ENCODE peak calls at places on chromosome 4, in nine cellular contexts. One of them, this sample, is unnamed.

GRCh38 chr4:165966833-165967232 is 93.8 kb downstream of the TLL1 start:
- DNase-seq in activated T-helper 2 cell treated with anti-CD3 and anti-CD28 coated beads, Interferon-gamma antibody, Interleukin-2, Interleukin-4, amounts not matched to agents 10 μg/mL and 5 μg/mL and 100 μg/mL, durations not matched to agents 14 hours and 24 hours and 36 hours: no peak
- DNase-seq in NCI-H1092: no peak
- DNase-seq in iris pigment epithelial cell: no peak
- DNase-seq in neural crest cell: no peak
- DNase-seq in DMS153: no peak
- DNase-seq in SW480: no peak
- DNase-seq in neural progenitor cell: no peak
- DNase-seq in dorsolateral prefrontal cortex: no peak
- DNase-seq in this sample: no peak

GRCh38 chr4:57501715-57502114 is 391.5 kb upstream of the IGFBP7 start:
- DNase-seq in SW480: peak
- DNase-seq in DMS153: no peak
- DNase-seq in neural crest cell: no peak
- DNase-seq in neural progenitor cell: no peak
- DNase-seq in activated T-helper 2 cell treated with anti-CD3 and anti-CD28 coated beads, Interferon-gamma antibody, Interleukin-2, Interleukin-4, amounts not matched to agents 10 μg/mL and 5 μg/mL and 100 μg/mL, durations not matched to agents 14 hours and 24 hours and 36 hours: no peak
- DNase-seq in dorsolateral prefrontal cortex: no peak
- DNase-seq in NCI-H1092: no peak
- DNase-seq in iris pigment epithelial cell: peak
- DNase-seq in this sample: no peak

GRCh38 chr4:119016636-119017035 is 119.0 kb upstream of the MYOZ2 start:
- DNase-seq in NCI-H1092: no peak
- DNase-seq in dorsolateral prefrontal cortex: no peak
- DNase-seq in neural progenitor cell: no peak
- DNase-seq in neural crest cell: no peak
- DNase-seq in activated T-helper 2 cell treated with anti-CD3 and anti-CD28 coated beads, Interferon-gamma antibody, Interleukin-2, Interleukin-4, amounts not matched to agents 10 μg/mL and 5 μg/mL and 100 μg/mL, durations not matched to agents 14 hours and 24 hours and 36 hours: no peak
- DNase-seq in SW480: no peak
- DNase-seq in DMS153: no peak
- DNase-seq in iris pigment epithelial cell: peak
- DNase-seq in this sample: no peak

GRCh38 chr4:184854673-184855072 is 28.9 kb upstream of the ACSL1 start:
- DNase-seq in neural crest cell: no peak
- DNase-seq in neural progenitor cell: no peak
- DNase-seq in dorsolateral prefrontal cortex: no peak
- DNase-seq in NCI-H1092: no peak
- DNase-seq in SW480: no peak
- DNase-seq in activated T-helper 2 cell treated with anti-CD3 and anti-CD28 coated beads, Interferon-gamma antibody, Interleukin-2, Interleukin-4, amounts not matched to agents 10 μg/mL and 5 μg/mL and 100 μg/mL, durations not matched to agents 14 hours and 24 hours and 36 hours: no peak
- DNase-seq in DMS153: no peak
- DNase-seq in iris pigment epithelial cell: no peak
- DNase-seq in this sample: no peak

GRCh38 chr4:119299221-119300071 is 22.5 kb downstream of the FABP2 start:
- DNase-seq in DMS153: no peak
- DNase-seq in neural progenitor cell: no peak
- DNase-seq in dorsolateral prefrontal cortex: no peak
- DNase-seq in iris pigment epithelial cell: peak
- DNase-seq in neural crest cell: no peak
- DNase-seq in NCI-H1092: no peak
- DNase-seq in activated T-helper 2 cell treated with anti-CD3 and anti-CD28 coated beads, Interferon-gamma antibody, Interleukin-2, Interleukin-4, amounts not matched to agents 10 μg/mL and 5 μg/mL and 100 μg/mL, durations not matched to agents 14 hours and 24 hours and 36 hours: no peak
- DNase-seq in SW480: peak
- DNase-seq in this sample: peak

GRCh38 chr4:85942107-85942506 is 417.7 kb downstream of the MAPK10 start:
- DNase-seq in dorsolateral prefrontal cortex: no peak
- DNase-seq in iris pigment epithelial cell: no peak
- DNase-seq in neural crest cell: no peak
- DNase-seq in neural progenitor cell: no peak
- DNase-seq in activated T-helper 2 cell treated with anti-CD3 and anti-CD28 coated beads, Interferon-gamma antibody, Interleukin-2, Interleukin-4, amounts not matched to agents 10 μg/mL and 5 μg/mL and 100 μg/mL, durations not matched to agents 14 hours and 24 hours and 36 hours: no peak
- DNase-seq in DMS153: no peak
- DNase-seq in SW480: no peak
- DNase-seq in NCI-H1092: no peak
- DNase-seq in this sample: no peak

GRCh38 chr4:43987331-43987944 is 461.2 kb downstream of the KCTD8 start:
- DNase-seq in neural crest cell: no peak
- DNase-seq in NCI-H1092: no peak
- DNase-seq in SW480: no peak
- DNase-seq in dorsolateral prefrontal cortex: no peak
- DNase-seq in neural progenitor cell: no peak
- DNase-seq in DMS153: no peak
- DNase-seq in iris pigment epithelial cell: no peak
- DNase-seq in activated T-helper 2 cell treated with anti-CD3 and anti-CD28 coated beads, Interferon-gamma antibody, Interleukin-2, Interleukin-4, amounts not matched to agents 10 μg/mL and 5 μg/mL and 100 μg/mL, durations not matched to agents 14 hours and 24 hours and 36 hours: no peak
- DNase-seq in this sample: no peak

GRCh38 chr4:100106982-100107381 is 83.3 kb downstream of the DDIT4L start:
- DNase-seq in dorsolateral prefrontal cortex: no peak
- DNase-seq in neural crest cell: no peak
- DNase-seq in DMS153: no peak
- DNase-seq in activated T-helper 2 cell treated with anti-CD3 and anti-CD28 coated beads, Interferon-gamma antibody, Interleukin-2, Interleukin-4, amounts not matched to agents 10 μg/mL and 5 μg/mL and 100 μg/mL, durations not matched to agents 14 hours and 24 hours and 36 hours: peak
- DNase-seq in iris pigment epithelial cell: no peak
- DNase-seq in SW480: no peak
- DNase-seq in NCI-H1092: no peak
- DNase-seq in neural progenitor cell: no peak
- DNase-seq in this sample: no peak

GRCh38 chr4:129355031-129355430 is 259.1 kb downstream of the C4orf33 start:
- DNase-seq in activated T-helper 2 cell treated with anti-CD3 and anti-CD28 coated beads, Interferon-gamma antibody, Interleukin-2, Interleukin-4, amounts not matched to agents 10 μg/mL and 5 μg/mL and 100 μg/mL, durations not matched to agents 14 hours and 24 hours and 36 hours: no peak
- DNase-seq in DMS153: no peak
- DNase-seq in dorsolateral prefrontal cortex: no peak
- DNase-seq in neural crest cell: no peak
- DNase-seq in neural progenitor cell: no peak
- DNase-seq in iris pigment epithelial cell: no peak
- DNase-seq in SW480: no peak
- DNase-seq in NCI-H1092: no peak
- DNase-seq in this sample: peak

GRCh38 chr4:100823066-100823992 is 305.5 kb upstream of the EMCN start:
- DNase-seq in SW480: no peak
- DNase-seq in neural progenitor cell: no peak
- DNase-seq in iris pigment epithelial cell: peak
- DNase-seq in DMS153: peak
- DNase-seq in activated T-helper 2 cell treated with anti-CD3 and anti-CD28 coated beads, Interferon-gamma antibody, Interleukin-2, Interleukin-4, amounts not matched to agents 10 μg/mL and 5 μg/mL and 100 μg/mL, durations not matched to agents 14 hours and 24 hours and 36 hours: peak
- DNase-seq in neural crest cell: no peak
- DNase-seq in NCI-H1092: no peak
- DNase-seq in dorsolateral prefrontal cortex: no peak
- DNase-seq in this sample: no peak

GRCh38 chr4:2837904-2838496 is 5.6 kb upstream of the ADD1 start:
- DNase-seq in SW480: no peak
- DNase-seq in neural crest cell: no peak
- DNase-seq in neural progenitor cell: no peak
- DNase-seq in NCI-H1092: no peak
- DNase-seq in dorsolateral prefrontal cortex: peak
- DNase-seq in iris pigment epithelial cell: peak
- DNase-seq in DMS153: no peak
- DNase-seq in activated T-helper 2 cell treated with anti-CD3 and anti-CD28 coated beads, Interferon-gamma antibody, Interleukin-2, Interleukin-4, amounts not matched to agents 10 μg/mL and 5 μg/mL and 100 μg/mL, durations not matched to agents 14 hours and 24 hours and 36 hours: peak
- DNase-seq in this sample: peak

GRCh38 chr4:169791527-169792156 is 33.9 kb upstream of the HPF1 start:
- DNase-seq in iris pigment epithelial cell: peak
- DNase-seq in SW480: peak
- DNase-seq in neural progenitor cell: peak
- DNase-seq in activated T-helper 2 cell treated with anti-CD3 and anti-CD28 coated beads, Interferon-gamma antibody, Interleukin-2, Interleukin-4, amounts not matched to agents 10 μg/mL and 5 μg/mL and 100 μg/mL, durations not matched to agents 14 hours and 24 hours and 36 hours: no peak
- DNase-seq in dorsolateral prefrontal cortex: peak
- DNase-seq in DMS153: peak
- DNase-seq in NCI-H1092: peak
- DNase-seq in neural crest cell: peak
- DNase-seq in this sample: peak

GRCh38 chr4:83757121-83757621 is 221.3 kb downstream of the GPAT3 start:
- DNase-seq in SW480: no peak
- DNase-seq in DMS153: no peak
- DNase-seq in iris pigment epithelial cell: no peak
- DNase-seq in activated T-helper 2 cell treated with anti-CD3 and anti-CD28 coated beads, Interferon-gamma antibody, Interleukin-2, Interleukin-4, amounts not matched to agents 10 μg/mL and 5 μg/mL and 100 μg/mL, durations not matched to agents 14 hours and 24 hours and 36 hours: no peak
- DNase-seq in dorsolateral prefrontal cortex: no peak
- DNase-seq in neural progenitor cell: no peak
- DNase-seq in NCI-H1092: no peak
- DNase-seq in neural crest cell: no peak
- DNase-seq in this sample: no peak

GRCh38 chr4:52052475-52052780 is 1.3 kb downstream of the SPATA18 start:
- DNase-seq in SW480: no peak
- DNase-seq in neural crest cell: no peak
- DNase-seq in activated T-helper 2 cell treated with anti-CD3 and anti-CD28 coated beads, Interferon-gamma antibody, Interleukin-2, Interleukin-4, amounts not matched to agents 10 μg/mL and 5 μg/mL and 100 μg/mL, durations not matched to agents 14 hours and 24 hours and 36 hours: no peak
- DNase-seq in DMS153: peak
- DNase-seq in NCI-H1092: no peak
- DNase-seq in iris pigment epithelial cell: peak
- DNase-seq in neural progenitor cell: no peak
- DNase-seq in dorsolateral prefrontal cortex: no peak
- DNase-seq in this sample: no peak

GRCh38 chr4:55437356-55437796 is 41.6 kb downstream of the TMEM165 start:
- DNase-seq in iris pigment epithelial cell: peak
- DNase-seq in neural progenitor cell: no peak
- DNase-seq in activated T-helper 2 cell treated with anti-CD3 and anti-CD28 coated beads, Interferon-gamma antibody, Interleukin-2, Interleukin-4, amounts not matched to agents 10 μg/mL and 5 μg/mL and 100 μg/mL, durations not matched to agents 14 hours and 24 hours and 36 hours: no peak
- DNase-seq in DMS153: no peak
- DNase-seq in dorsolateral prefrontal cortex: no peak
- DNase-seq in NCI-H1092: no peak
- DNase-seq in neural crest cell: no peak
- DNase-seq in SW480: no peak
- DNase-seq in this sample: no peak

GRCh38 chr4:52588097-52588496 is 71.0 kb downstream of the USP46 start:
- DNase-seq in DMS153: no peak
- DNase-seq in neural crest cell: peak
- DNase-seq in neural progenitor cell: peak
- DNase-seq in activated T-helper 2 cell treated with anti-CD3 and anti-CD28 coated beads, Interferon-gamma antibody, Interleukin-2, Interleukin-4, amounts not matched to agents 10 μg/mL and 5 μg/mL and 100 μg/mL, durations not matched to agents 14 hours and 24 hours and 36 hours: no peak
- DNase-seq in SW480: peak
- DNase-seq in NCI-H1092: peak
- DNase-seq in iris pigment epithelial cell: no peak
- DNase-seq in dorsolateral prefrontal cortex: peak
- DNase-seq in this sample: peak

GRCh38 chr4:94410678-94411206 is 41.0 kb upstream of the PDLIM5 start:
- DNase-seq in iris pigment epithelial cell: peak
- DNase-seq in neural crest cell: no peak
- DNase-seq in SW480: no peak
- DNase-seq in activated T-helper 2 cell treated with anti-CD3 and anti-CD28 coated beads, Interferon-gamma antibody, Interleukin-2, Interleukin-4, amounts not matched to agents 10 μg/mL and 5 μg/mL and 100 μg/mL, durations not matched to agents 14 hours and 24 hours and 36 hours: no peak
- DNase-seq in NCI-H1092: no peak
- DNase-seq in dorsolateral prefrontal cortex: no peak
- DNase-seq in DMS153: no peak
- DNase-seq in neural progenitor cell: no peak
- DNase-seq in this sample: no peak

GRCh38 chr4:58679051-58679450 is 1568.9 kb upstream of the IGFBP7 start:
- DNase-seq in SW480: no peak
- DNase-seq in neural progenitor cell: no peak
- DNase-seq in NCI-H1092: no peak
- DNase-seq in iris pigment epithelial cell: no peak
- DNase-seq in neural crest cell: no peak
- DNase-seq in dorsolateral prefrontal cortex: no peak
- DNase-seq in DMS153: no peak
- DNase-seq in activated T-helper 2 cell treated with anti-CD3 and anti-CD28 coated beads, Interferon-gamma antibody, Interleukin-2, Interleukin-4, amounts not matched to agents 10 μg/mL and 5 μg/mL and 100 μg/mL, durations not matched to agents 14 hours and 24 hours and 36 hours: no peak
- DNase-seq in this sample: no peak

GRCh38 chr4:138609943-138610350 is 367.8 kb upstream of the SLC7A11 start:
- DNase-seq in dorsolateral prefrontal cortex: no peak
- DNase-seq in activated T-helper 2 cell treated with anti-CD3 and anti-CD28 coated beads, Interferon-gamma antibody, Interleukin-2, Interleukin-4, amounts not matched to agents 10 μg/mL and 5 μg/mL and 100 μg/mL, durations not matched to agents 14 hours and 24 hours and 36 hours: no peak
- DNase-seq in DMS153: no peak
- DNase-seq in neural progenitor cell: no peak
- DNase-seq in NCI-H1092: no peak
- DNase-seq in SW480: no peak
- DNase-seq in iris pigment epithelial cell: peak
- DNase-seq in neural crest cell: no peak
- DNase-seq in this sample: peak

GRCh38 chr4:66704243-66704642 is 841.1 kb downstream of the CENPC start:
- DNase-seq in neural crest cell: no peak
- DNase-seq in activated T-helper 2 cell treated with anti-CD3 and anti-CD28 coated beads, Interferon-gamma antibody, Interleukin-2, Interleukin-4, amounts not matched to agents 10 μg/mL and 5 μg/mL and 100 μg/mL, durations not matched to agents 14 hours and 24 hours and 36 hours: no peak
- DNase-seq in iris pigment epithelial cell: no peak
- DNase-seq in dorsolateral prefrontal cortex: no peak
- DNase-seq in neural progenitor cell: no peak
- DNase-seq in SW480: no peak
- DNase-seq in DMS153: no peak
- DNase-seq in NCI-H1092: no peak
- DNase-seq in this sample: no peak

GRCh38 chr4:186820371-186820990 is 96.8 kb upstream of the FAT1 start:
- DNase-seq in activated T-helper 2 cell treated with anti-CD3 and anti-CD28 coated beads, Interferon-gamma antibody, Interleukin-2, Interleukin-4, amounts not matched to agents 10 μg/mL and 5 μg/mL and 100 μg/mL, durations not matched to agents 14 hours and 24 hours and 36 hours: no peak
- DNase-seq in iris pigment epithelial cell: peak
- DNase-seq in SW480: no peak
- DNase-seq in dorsolateral prefrontal cortex: no peak
- DNase-seq in DMS153: no peak
- DNase-seq in neural progenitor cell: peak
- DNase-seq in neural crest cell: no peak
- DNase-seq in NCI-H1092: no peak
- DNase-seq in this sample: no peak

GRCh38 chr4:163495900-163496299 is 1.4 kb downstream of the TMA16 start:
- DNase-seq in activated T-helper 2 cell treated with anti-CD3 and anti-CD28 coated beads, Interferon-gamma antibody, Interleukin-2, Interleukin-4, amounts not matched to agents 10 μg/mL and 5 μg/mL and 100 μg/mL, durations not matched to agents 14 hours and 24 hours and 36 hours: no peak
- DNase-seq in DMS153: no peak
- DNase-seq in NCI-H1092: no peak
- DNase-seq in iris pigment epithelial cell: no peak
- DNase-seq in neural progenitor cell: no peak
- DNase-seq in dorsolateral prefrontal cortex: no peak
- DNase-seq in SW480: peak
- DNase-seq in neural crest cell: no peak
- DNase-seq in this sample: no peak

GRCh38 chr4:14301993-14302392 is 674.5 kb upstream of the BOD1L1 start:
- DNase-seq in neural progenitor cell: no peak
- DNase-seq in neural crest cell: no peak
- DNase-seq in SW480: no peak
- DNase-seq in DMS153: no peak
- DNase-seq in activated T-helper 2 cell treated with anti-CD3 and anti-CD28 coated beads, Interferon-gamma antibody, Interleukin-2, Interleukin-4, amounts not matched to agents 10 μg/mL and 5 μg/mL and 100 μg/mL, durations not matched to agents 14 hours and 24 hours and 36 hours: no peak
- DNase-seq in iris pigment epithelial cell: no peak
- DNase-seq in dorsolateral prefrontal cortex: no peak
- DNase-seq in NCI-H1092: no peak
- DNase-seq in this sample: no peak

GRCh38 chr4:6694177-6694901 is 661 bp downstream of the S100P start:
- DNase-seq in iris pigment epithelial cell: no peak
- DNase-seq in NCI-H1092: no peak
- DNase-seq in DMS153: no peak
- DNase-seq in neural progenitor cell: no peak
- DNase-seq in activated T-helper 2 cell treated with anti-CD3 and anti-CD28 coated beads, Interferon-gamma antibody, Interleukin-2, Interleukin-4, amounts not matched to agents 10 μg/mL and 5 μg/mL and 100 μg/mL, durations not matched to agents 14 hours and 24 hours and 36 hours: no peak
- DNase-seq in SW480: no peak
- DNase-seq in neural crest cell: no peak
- DNase-seq in dorsolateral prefrontal cortex: no peak
- DNase-seq in this sample: no peak

This sample was measured in globus pallidus.